ENCODE peak calls at places on chromosomes 5 and 9, in six cellular contexts. A is SK-MEL-5; X is NCI-H1694 treated with DMSO at 0.1 percent for 48 hours; E is sigmoid colon; L is astrocyte of the hippocampus; Y is stimulated activated CD4-positive, alpha-beta T cell treated with anti-CD3 and anti-CD28 coated beads, Interleukin-4, amount 100 ng/mL, for 24 hours. D is an unnamed sample.

GRCh38 chr9:18632624-18633407 is 158.9 kb downstream of the ADAMTSL1 start:
- DNase-seq in A (peak), X (no peak), E (no peak), L (peak), Y (no peak), D (no peak)

GRCh38 chr5:57598756-57599155 is 116.1 kb upstream of the ACTBL2 start:
- DNase-seq in A (peak), X (no peak), E (no peak), L (peak), Y (peak), D (no peak)

GRCh38 chr5:109721741-109722140 is 32.0 kb downstream of the MAN2A1 start:
- DNase-seq in A (no peak), X (no peak), E (no peak), L (no peak), Y (no peak), D (no peak)

GRCh38 chr5:120405291-120405864 is 58.7 kb upstream of the PRR16 start:
- DNase-seq in A (peak), X (no peak), E (no peak), L (peak), Y (no peak), D (no peak)

GRCh38 chr9:128628471-128629048 is 28.1 kb downstream of the DYNC2I2 start:
- DNase-seq in A (no peak), X (no peak), E (peak), L (no peak), Y (no peak), D (no peak)

GRCh38 chr5:62582198-62582597 is 3.6 kb downstream of the LRRC70 start:
- DNase-seq in A (no peak), X (no peak), E (no peak), L (no peak), Y (no peak), D (no peak)

GRCh38 chr5:56480305-56481146 is 247.4 kb upstream of the ANKRD55 start:
- DNase-seq in A (peak), X (no peak), E (peak), L (peak), Y (peak), D (peak)

GRCh38 chr9:2622361-2623045 is 916 bp downstream of the VLDLR start:
- DNase-seq in A (peak), X (no peak), E (peak), L (peak), Y (peak), D (no peak)

GRCh38 chr5:95884511-95884910 is 62.0 kb upstream of the GLRX start:
- DNase-seq in A (no peak), X (no peak), E (no peak), L (no peak), Y (no peak), D (no peak)

GRCh38 chr5:53603009-53603687 is 42.7 kb downstream of the NDUFS4 start:
- DNase-seq in A (no peak), X (peak), E (no peak), L (peak), Y (no peak), D (no peak)

GRCh38 chr9:130183133-130183762 is 11.0 kb downstream of the NCS1 start:
- DNase-seq in A (peak), X (no peak), E (no peak), L (peak), Y (no peak), D (no peak)

GRCh38 chr9:69093471-69094103 is 58.0 kb downstream of the FXN start:
- DNase-seq in A (no peak), X (no peak), E (no peak), L (no peak), Y (no peak), D (no peak)

GRCh38 chr5:101929628-101930027 is 366.5 kb downstream of the SLCO4C1 start:
- DNase-seq in A (no peak), X (no peak), E (no peak), L (no peak), Y (no peak), D (no peak)

GRCh38 chr9:22643541-22643940 is 196.9 kb downstream of the DMRTA1 start:
- DNase-seq in A (no peak), X (no peak), E (no peak), L (peak), Y (no peak), D (no peak)

GRCh38 chr5:14699807-14700400 is 35.4 kb downstream of the OTULIN start:
- DNase-seq in A (no peak), X (no peak), E (no peak), L (no peak), Y (no peak), D (no peak)

GRCh38 chr9:129306318-129306973 is 128.4 kb upstream of the IER5L start:
- DNase-seq in A (peak), X (no peak), E (peak), L (no peak), Y (no peak), D (peak)

GRCh38 chr5:143606043-143606752 is 202.7 kb upstream of the NR3C1 start:
- DNase-seq in A (no peak), X (no peak), E (no peak), L (no peak), Y (peak), D (peak)

GRCh38 chr9:30944741-30945280 is 1439.6 kb upstream of the ACO1 start:
- DNase-seq in A (no peak), X (no peak), E (no peak), L (no peak), Y (no peak), D (no peak)

GRCh38 chr5:155140646-155141045 is 127.1 kb downstream of the KIF4B start:
- DNase-seq in A (no peak), X (no peak), E (no peak), L (no peak), Y (no peak), D (no peak)

GRCh38 chr9:7690007-7690406 is 109.6 kb downstream of the DMAC1 start:
- DNase-seq in A (no peak), X (no peak), E (no peak), L (no peak), Y (no peak), D (no peak)

GRCh38 chr5:38831909-38832308 is 13.9 kb upstream of the OSMR start:
- DNase-seq in A (peak), X (no peak), E (no peak), L (peak), Y (no peak), D (no peak)

GRCh38 chr5:112703866-112704820 is 33.5 kb upstream of the APC start:
- DNase-seq in A (no peak), X (no peak), E (no peak), L (peak), Y (no peak), D (no peak)